ENCODE peak calls at places on chromosomes 1 and 21, in four cellular contexts. One of them, this sample, is unnamed.

GRCh38 chr21:20591294-20591693 is 406.9 kb upstream of the NCAM2 start:
- DNase-seq in OCI-LY7: no peak
- DNase-seq in HL-60: no peak
- DNase-seq in B cell: no peak
- DNase-seq in this sample: no peak

GRCh38 chr1:62746086-62746808 is 37.7 kb upstream of the ATG4C start:
- DNase-seq in OCI-LY7: peak
- DNase-seq in B cell: peak
- DNase-seq in HL-60: no peak
- DNase-seq in this sample: peak

GRCh38 chr1:21334214-21335087 is 44.2 kb upstream of the ECE1 start:
- DNase-seq in B cell: peak
- DNase-seq in HL-60: peak
- DNase-seq in OCI-LY7: peak
- DNase-seq in this sample: peak

GRCh38 chr1:65495137-65495536 is 74.7 kb downstream of the LEPR start:
- DNase-seq in HL-60: no peak
- DNase-seq in B cell: no peak
- DNase-seq in OCI-LY7: no peak
- DNase-seq in this sample: no peak

GRCh38 chr1:224509881-224510280 is 75.3 kb upstream of the WDR26 start:
- DNase-seq in B cell: no peak
- DNase-seq in OCI-LY7: no peak
- DNase-seq in HL-60: no peak
- DNase-seq in this sample: no peak

GRCh38 chr1:67724928-67725560 is 40.0 kb downstream of the GADD45A start:
- DNase-seq in OCI-LY7: no peak
- DNase-seq in HL-60: no peak
- DNase-seq in B cell: no peak
- DNase-seq in this sample: no peak

GRCh38 chr21:15446193-15446592 is 283.6 kb upstream of the USP25 start:
- DNase-seq in OCI-LY7: no peak
- DNase-seq in HL-60: peak
- DNase-seq in B cell: no peak
- DNase-seq in this sample: no peak

GRCh38 chr1:29245876-29246275 is 9.6 kb downstream of the PTPRU start:
- DNase-seq in OCI-LY7: peak
- DNase-seq in B cell: no peak
- DNase-seq in HL-60: peak
- DNase-seq in this sample: no peak

GRCh38 chr1:232012773-232013386 is 386.3 kb downstream of the DISC1 start:
- DNase-seq in B cell: no peak
- DNase-seq in OCI-LY7: no peak
- DNase-seq in HL-60: peak
- DNase-seq in this sample: no peak

GRCh38 chr1:231500666-231501065 is 27.8 kb upstream of the TSNAX start:
- DNase-seq in B cell: no peak
- DNase-seq in HL-60: no peak
- DNase-seq in OCI-LY7: no peak
- DNase-seq in this sample: no peak

GRCh38 chr1:90162216-90162615 is 167.3 kb downstream of the ZNF326 start:
- DNase-seq in B cell: no peak
- DNase-seq in OCI-LY7: no peak
- DNase-seq in HL-60: no peak
- DNase-seq in this sample: no peak

GRCh38 chr1:235739124-235739523 is 89.5 kb upstream of the GNG4 start:
- DNase-seq in B cell: no peak
- DNase-seq in OCI-LY7: no peak
- DNase-seq in HL-60: no peak
- DNase-seq in this sample: no peak

GRCh38 chr1:75808921-75809320 is 12.2 kb downstream of the MSH4 start:
- DNase-seq in B cell: no peak
- DNase-seq in HL-60: no peak
- DNase-seq in OCI-LY7: no peak
- DNase-seq in this sample: no peak

GRCh38 chr1:228365321-228366061 is 41.1 kb downstream of the TRIM11 start:
- DNase-seq in OCI-LY7: no peak
- DNase-seq in B cell: no peak
- DNase-seq in HL-60: no peak
- DNase-seq in this sample: no peak

GRCh38 chr1:45266151-45266801 is 59.9 kb upstream of the ZSWIM5 start:
- DNase-seq in HL-60: no peak
- DNase-seq in OCI-LY7: peak
- DNase-seq in B cell: no peak
- DNase-seq in this sample: no peak

GRCh38 chr1:91789273-91789997 is 96.5 kb downstream of the TGFBR3 start:
- DNase-seq in OCI-LY7: no peak
- DNase-seq in B cell: no peak
- DNase-seq in HL-60: no peak
- DNase-seq in this sample: no peak

GRCh38 chr21:42818328-42818749 is 61.0 kb downstream of the WDR4 start:
- DNase-seq in HL-60: peak
- DNase-seq in B cell: peak
- DNase-seq in OCI-LY7: peak
- DNase-seq in this sample: no peak

GRCh38 chr1:94755675-94756074 is 64.5 kb upstream of the SLC44A3 start:
- DNase-seq in OCI-LY7: peak
- DNase-seq in B cell: no peak
- DNase-seq in HL-60: peak
- DNase-seq in this sample: no peak

GRCh38 chr1:181499825-181500224 is 16.5 kb downstream of the CACNA1E start:
- DNase-seq in OCI-LY7: no peak
- DNase-seq in HL-60: no peak
- DNase-seq in B cell: no peak
- DNase-seq in this sample: no peak

GRCh38 chr1:181497870-181498269 is 14.6 kb downstream of the CACNA1E start:
- DNase-seq in B cell: no peak
- DNase-seq in HL-60: no peak
- DNase-seq in OCI-LY7: no peak
- DNase-seq in this sample: no peak

GRCh38 chr1:181493885-181494284 is 10.6 kb downstream of the CACNA1E start:
- DNase-seq in OCI-LY7: no peak
- DNase-seq in HL-60: no peak
- DNase-seq in B cell: no peak
- DNase-seq in this sample: no peak

GRCh38 chr1:181493145-181493544 is 9.8 kb downstream of the CACNA1E start:
- DNase-seq in B cell: no peak
- DNase-seq in HL-60: no peak
- DNase-seq in OCI-LY7: no peak
- DNase-seq in this sample: no peak

GRCh38 chr1:181496759-181497158 is 13.4 kb downstream of the CACNA1E start:
- DNase-seq in B cell: no peak
- DNase-seq in HL-60: no peak
- DNase-seq in OCI-LY7: no peak
- DNase-seq in this sample: no peak
- TF ChIP-seq CTCF in B cell: no peak
- TF ChIP-seq CTCF in HL-60: no peak
- TF ChIP-seq CTCF in OCI-LY7: no peak
- TF ChIP-seq CTCF in this sample: no peak

GRCh38 chr1:61220531-61220930 is 138.2 kb downstream of the NFIA start:
- DNase-seq in OCI-LY7: no peak
- DNase-seq in B cell: no peak
- DNase-seq in HL-60: no peak
- DNase-seq in this sample: no peak

GRCh38 chr1:61221642-61222041 is 139.3 kb downstream of the NFIA start:
- DNase-seq in OCI-LY7: no peak
- DNase-seq in HL-60: no peak
- DNase-seq in B cell: no peak
- DNase-seq in this sample: no peak

GRCh38 chr1:61210435-61211012 is 128.2 kb downstream of the NFIA start:
- DNase-seq in OCI-LY7: peak
- DNase-seq in B cell: no peak
- DNase-seq in HL-60: no peak
- DNase-seq in this sample: no peak

GRCh38 chr1:61213612-61214011 is 131.3 kb downstream of the NFIA start:
- DNase-seq in OCI-LY7: no peak
- DNase-seq in B cell: no peak
- DNase-seq in HL-60: no peak
- DNase-seq in this sample: no peak

GRCh38 chr1:61215676-61216289 is 133.4 kb downstream of the NFIA start:
- DNase-seq in HL-60: no peak
- DNase-seq in OCI-LY7: no peak
- DNase-seq in B cell: no peak
- DNase-seq in this sample: no peak
- TF ChIP-seq CTCF in HL-60: no peak
- TF ChIP-seq CTCF in OCI-LY7: no peak
- TF ChIP-seq CTCF in B cell: no peak
- TF ChIP-seq CTCF in this sample: no peak

DNA sequence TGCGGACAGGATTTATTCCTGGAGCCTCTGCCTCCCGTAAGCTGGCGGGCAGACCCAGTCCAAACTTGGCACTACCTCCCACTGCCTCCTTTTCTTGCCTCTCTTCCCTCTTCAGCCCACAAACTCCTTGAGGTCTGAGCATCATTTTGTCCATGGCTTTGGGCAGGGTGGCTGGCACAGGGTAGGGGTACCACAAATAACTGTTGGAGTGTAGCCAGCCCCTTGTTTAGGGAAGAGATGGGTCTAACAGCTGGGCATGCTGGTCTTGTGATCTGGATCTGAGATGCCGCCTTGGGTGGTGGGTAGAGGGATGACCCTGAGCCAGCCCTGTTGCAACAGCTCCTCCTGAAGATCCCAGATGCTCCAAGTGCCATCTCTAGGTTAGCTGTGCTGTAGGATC is 71.4 kb upstream of the CLDN14 start:
- DNase-seq in HL-60: no peak
- DNase-seq in OCI-LY7: no peak
- DNase-seq in B cell: no peak
- DNase-seq in this sample: no peak
- TF ChIP-seq CTCF in HL-60: no peak
- TF ChIP-seq CTCF in OCI-LY7: no peak
- TF ChIP-seq CTCF in B cell: no peak
- TF ChIP-seq CTCF in this sample: no peak

DNA sequence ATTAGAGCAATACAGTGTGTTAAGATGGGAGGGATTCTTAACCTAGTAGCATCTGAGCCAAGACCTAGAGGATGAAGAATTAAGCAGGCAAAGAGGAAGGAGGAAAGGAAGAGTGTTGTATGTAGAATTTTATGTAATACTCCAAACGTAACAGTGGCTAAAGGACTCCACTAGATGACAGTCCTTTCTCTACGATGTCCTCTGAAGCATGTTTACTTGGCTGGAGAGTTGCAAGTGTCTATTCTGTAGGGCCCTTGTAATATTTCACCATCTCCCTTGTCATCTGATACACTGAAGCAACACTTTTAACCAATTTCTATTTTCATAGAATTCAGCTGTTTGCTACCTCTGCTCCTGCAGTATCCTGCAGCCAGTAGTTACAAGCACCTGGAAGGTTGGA is 2.2 kb upstream of the YBX1 start:
- DNase-seq in B cell: no peak
- DNase-seq in HL-60: peak
- DNase-seq in OCI-LY7: no peak
- DNase-seq in this sample: no peak
- TF ChIP-seq CTCF in B cell: no peak
- TF ChIP-seq CTCF in HL-60: no peak
- TF ChIP-seq CTCF in OCI-LY7: no peak
- TF ChIP-seq CTCF in this sample: no peak

DNA sequence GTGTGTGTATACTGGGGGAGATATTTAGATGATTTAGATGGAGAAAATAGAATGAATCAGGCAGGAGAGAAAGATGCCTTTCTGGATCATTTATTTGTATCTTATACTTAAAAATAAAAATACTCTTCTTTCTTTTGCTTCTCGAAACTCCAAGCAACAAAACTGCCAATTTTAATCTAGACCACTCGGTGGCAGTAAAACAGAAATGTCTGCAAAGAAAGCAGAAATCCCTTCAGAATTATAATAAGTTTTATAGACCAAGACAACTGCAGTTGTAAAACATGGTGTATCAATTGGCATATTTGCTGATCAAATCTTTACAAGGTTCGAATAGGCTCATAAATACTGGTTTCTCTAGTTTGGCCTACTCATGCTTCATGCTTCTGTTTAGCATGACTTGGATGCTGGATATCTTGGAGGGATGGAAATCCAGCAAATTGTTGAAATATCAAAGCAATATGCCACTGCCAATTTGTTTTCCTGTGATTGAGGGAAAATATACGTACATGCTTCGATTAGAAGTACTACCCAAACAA is 15.1 kb upstream of the C1orf87 start:
- DNase-seq in B cell: no peak
- DNase-seq in OCI-LY7: no peak
- DNase-seq in HL-60: no peak
- DNase-seq in this sample: no peak
- TF ChIP-seq CTCF in B cell: no peak
- TF ChIP-seq CTCF in OCI-LY7: peak
- TF ChIP-seq CTCF in HL-60: no peak
- TF ChIP-seq CTCF in this sample: no peak

This sample was measured in GM20000.